ENCODE peak calls at places on chromosomes 3 and 15, in four cellular contexts. N is tibial nerve, H is hepatic stellate cell, A is Calu3. S is an unnamed sample.

GRCh38 chr3:112376996-112377395 is 44.0 kb downstream of the CD200 start:
- DNase-seq in A (no peak), N (no peak), H (no peak), S (peak)

GRCh38 chr3:14565791-14566588 is 25.8 kb upstream of the GRIP2 start:
- DNase-seq in A (peak), N (no peak), H (peak), S (peak)

GRCh38 chr3:15333099-15333956 is 942 bp upstream of the SH3BP5 start:
- DNase-seq in A (no peak), H (no peak), N (no peak), S (no peak)

GRCh38 chr15:78024141-78024567 is 53.4 kb downstream of the TBC1D2B start:
- DNase-seq in N (peak), H (no peak), A (no peak), S (no peak)

GRCh38 chr3:29513236-29513635 is 232.4 kb downstream of the RBMS3 start:
- DNase-seq in H (no peak), N (no peak), A (no peak), S (no peak)

GRCh38 chr3:17645074-17645698 is 97.2 kb downstream of the TBC1D5 start:
- DNase-seq in H (peak), N (peak), A (peak), S (peak)

GRCh38 chr3:121690777-121691405 is 30.2 kb upstream of the HCLS1 start:
- DNase-seq in H (no peak), N (no peak), A (no peak), S (no peak)

GRCh38 chr15:100715571-100716455 is 113.4 kb downstream of the ASB7 start:
- DNase-seq in H (no peak), N (no peak), A (peak), S (no peak)

GRCh38 chr15:83871808-83872559 is 218.1 kb downstream of the ADAMTSL3 start:
- DNase-seq in H (no peak), N (no peak), A (no peak), S (peak)

GRCh38 chr3:129950318-129951046 is 24.0 kb upstream of the TRH start:
- DNase-seq in A (no peak), H (no peak), N (no peak), S (no peak)

GRCh38 chr3:38112378-38112761 is 24.6 kb downstream of the ACAA1 start:
- DNase-seq in N (no peak), A (no peak), H (no peak), S (no peak)

GRCh38 chr3:99747915-99748314 is 69.7 kb upstream of the CMSS1 start:
- DNase-seq in H (no peak), N (peak), A (peak), S (peak)

GRCh38 chr3:56251343-56251945 is 216.8 kb downstream of the ERC2 start:
- DNase-seq in H (peak), A (peak), N (peak), S (peak)

GRCh38 chr3:158768881-158769518 is 32.9 kb upstream of the MFSD1 start:
- DNase-seq in N (peak), H (peak), A (peak), S (no peak)

GRCh38 chr3:187919018-187919417 is 173.8 kb upstream of the BCL6 start:
- DNase-seq in A (no peak), N (no peak), H (no peak), S (no peak)

GRCh38 chr15:88258021-88258641 is 1.6 kb upstream of the NTRK3 start:
- DNase-seq in N (no peak), A (no peak), H (no peak), S (no peak)

GRCh38 chr3:171306631-171307030 is 153.6 kb downstream of the TNIK start:
- DNase-seq in H (peak), N (peak), A (no peak), S (peak)

GRCh38 chr3:24657870-24658535 is 163.4 kb upstream of the THRB start:
- DNase-seq in A (no peak), N (no peak), H (no peak), S (no peak)

GRCh38 chr3:169147246-169148008 is 516.1 kb downstream of the MECOM start:
- DNase-seq in N (no peak), A (peak), H (peak), S (peak)

GRCh38 chr15:39880718-39881387 is 39.2 kb downstream of the GPR176 start:
- DNase-seq in H (no peak), A (no peak), N (no peak), S (no peak)

GRCh38 chr3:23650371-23651140 is 155.2 kb upstream of the UBE2E1 start:
- DNase-seq in H (peak), N (no peak), A (no peak), S (no peak)

GRCh38 chr15:76953913-76954312 is 22.4 kb downstream of the RCN2 start:
- DNase-seq in N (no peak), A (no peak), H (no peak), S (no peak)